ENCODE peak calls at places on chromosomes 5 and 9, in seven cellular contexts. One of them, this sample, is unnamed.

GRCh38 chr9:38067892-38068615 is 973 bp downstream of the SHB start:
- DNase-seq in H1: no peak
- DNase-seq in K562: peak
- DNase-seq in GM12878: no peak
- DNase-seq in GM12892: no peak
- DNase-seq in HepG2: no peak
- DNase-seq in SK-N-SH: peak
- DNase-seq in this sample: peak

GRCh38 chr5:2750758-2751464 is 566 bp downstream of the IRX2 start:
- DNase-seq in GM12892: no peak
- DNase-seq in HepG2: no peak
- DNase-seq in SK-N-SH: no peak
- DNase-seq in K562: no peak
- DNase-seq in H1: no peak
- DNase-seq in GM12878: no peak
- DNase-seq in this sample: no peak

GRCh38 chr9:72349240-72349639 is 15.8 kb downstream of the ZFAND5 start:
- DNase-seq in GM12892: no peak
- DNase-seq in GM12878: no peak
- DNase-seq in H1: no peak
- DNase-seq in SK-N-SH: no peak
- DNase-seq in K562: no peak
- DNase-seq in HepG2: no peak
- DNase-seq in this sample: no peak

GRCh38 chr5:137086289-137086838 is 412.8 kb downstream of the SPOCK1 start:
- DNase-seq in HepG2: no peak
- DNase-seq in SK-N-SH: no peak
- DNase-seq in GM12892: no peak
- DNase-seq in GM12878: no peak
- DNase-seq in H1: no peak
- DNase-seq in K562: no peak
- DNase-seq in this sample: no peak

GRCh38 chr5:88881566-88881965 is 1.4 kb downstream of the MEF2C start:
- DNase-seq in GM12892: no peak
- DNase-seq in HepG2: no peak
- DNase-seq in GM12878: no peak
- DNase-seq in K562: no peak
- DNase-seq in H1: no peak
- DNase-seq in SK-N-SH: no peak
- DNase-seq in this sample: no peak

GRCh38 chr9:111037744-111038335 is 430 bp downstream of the LPAR1 start:
- DNase-seq in SK-N-SH: peak
- DNase-seq in K562: no peak
- DNase-seq in H1: no peak
- DNase-seq in GM12892: peak
- DNase-seq in GM12878: no peak
- DNase-seq in HepG2: peak
- DNase-seq in this sample: peak

GRCh38 chr5:145975001-145975360 is 38.6 kb downstream of the SH3RF2 start:
- DNase-seq in H1: no peak
- DNase-seq in HepG2: no peak
- DNase-seq in GM12878: no peak
- DNase-seq in SK-N-SH: no peak
- DNase-seq in K562: no peak
- DNase-seq in GM12892: no peak
- DNase-seq in this sample: no peak

GRCh38 chr5:1673042-1673674 is 126.5 kb downstream of the MRPL36 start:
- DNase-seq in H1: no peak
- DNase-seq in K562: no peak
- DNase-seq in SK-N-SH: no peak
- DNase-seq in GM12878: no peak
- DNase-seq in GM12892: no peak
- DNase-seq in HepG2: no peak
- DNase-seq in this sample: no peak

GRCh38 chr5:102893942-102894341 is 138.8 kb downstream of the PAM start:
- DNase-seq in HepG2: no peak
- DNase-seq in GM12892: no peak
- DNase-seq in H1: no peak
- DNase-seq in SK-N-SH: no peak
- DNase-seq in K562: no peak
- DNase-seq in GM12878: no peak
- DNase-seq in this sample: no peak

GRCh38 chr5:132820162-132820754 is 7.2 kb downstream of the SOWAHA start:
- DNase-seq in H1: peak
- DNase-seq in GM12878: peak
- DNase-seq in GM12892: peak
- DNase-seq in HepG2: peak
- DNase-seq in SK-N-SH: peak
- DNase-seq in K562: peak
- DNase-seq in this sample: peak

GRCh38 chr5:107247427-107247826 is 423.3 kb downstream of the EFNA5 start:
- DNase-seq in HepG2: no peak
- DNase-seq in GM12878: no peak
- DNase-seq in SK-N-SH: no peak
- DNase-seq in K562: no peak
- DNase-seq in H1: no peak
- DNase-seq in GM12892: no peak
- DNase-seq in this sample: no peak

GRCh38 chr9:94847486-94847885 is 121.0 kb downstream of the AOPEP start:
- DNase-seq in HepG2: no peak
- DNase-seq in K562: no peak
- DNase-seq in SK-N-SH: no peak
- DNase-seq in H1: no peak
- DNase-seq in GM12892: no peak
- DNase-seq in GM12878: no peak
- DNase-seq in this sample: no peak

GRCh38 chr5:65834306-65834705 is 92.1 kb upstream of the ERBIN start:
- DNase-seq in SK-N-SH: no peak
- DNase-seq in HepG2: no peak
- DNase-seq in GM12878: no peak
- DNase-seq in H1: no peak
- DNase-seq in K562: no peak
- DNase-seq in GM12892: no peak
- DNase-seq in this sample: no peak

GRCh38 chr5:52132053-52132452 is 655.7 kb upstream of the ITGA1 start:
- DNase-seq in SK-N-SH: no peak
- DNase-seq in GM12878: no peak
- DNase-seq in GM12892: no peak
- DNase-seq in K562: no peak
- DNase-seq in HepG2: no peak
- DNase-seq in H1: no peak
- DNase-seq in this sample: no peak

GRCh38 chr9:108156270-108156998 is 666.9 kb upstream of the KLF4 start:
- DNase-seq in K562: peak
- DNase-seq in H1: no peak
- DNase-seq in GM12878: no peak
- DNase-seq in GM12892: no peak
- DNase-seq in SK-N-SH: no peak
- DNase-seq in HepG2: no peak
- DNase-seq in this sample: no peak

GRCh38 chr5:117249086-117249815 is 674.6 kb upstream of the SEMA6A start:
- DNase-seq in GM12892: no peak
- DNase-seq in HepG2: no peak
- DNase-seq in H1: no peak
- DNase-seq in SK-N-SH: no peak
- DNase-seq in GM12878: no peak
- DNase-seq in K562: no peak
- DNase-seq in this sample: no peak

GRCh38 chr5:100623719-100624118 is 88.5 kb downstream of the FAM174A start:
- DNase-seq in GM12878: no peak
- DNase-seq in SK-N-SH: no peak
- DNase-seq in K562: no peak
- DNase-seq in H1: no peak
- DNase-seq in HepG2: no peak
- DNase-seq in GM12892: no peak
- DNase-seq in this sample: no peak

GRCh38 chr5:1016036-1016435 is 7.4 kb downstream of the NKD2 start:
- DNase-seq in K562: no peak
- DNase-seq in SK-N-SH: no peak
- DNase-seq in GM12892: no peak
- DNase-seq in HepG2: no peak
- DNase-seq in GM12878: no peak
- DNase-seq in H1: no peak
- DNase-seq in this sample: no peak

GRCh38 chr5:45383985-45384384 is 312.2 kb downstream of the HCN1 start:
- DNase-seq in GM12892: no peak
- DNase-seq in GM12878: no peak
- DNase-seq in H1: no peak
- DNase-seq in SK-N-SH: no peak
- DNase-seq in K562: no peak
- DNase-seq in HepG2: no peak
- DNase-seq in this sample: no peak

DNA sequence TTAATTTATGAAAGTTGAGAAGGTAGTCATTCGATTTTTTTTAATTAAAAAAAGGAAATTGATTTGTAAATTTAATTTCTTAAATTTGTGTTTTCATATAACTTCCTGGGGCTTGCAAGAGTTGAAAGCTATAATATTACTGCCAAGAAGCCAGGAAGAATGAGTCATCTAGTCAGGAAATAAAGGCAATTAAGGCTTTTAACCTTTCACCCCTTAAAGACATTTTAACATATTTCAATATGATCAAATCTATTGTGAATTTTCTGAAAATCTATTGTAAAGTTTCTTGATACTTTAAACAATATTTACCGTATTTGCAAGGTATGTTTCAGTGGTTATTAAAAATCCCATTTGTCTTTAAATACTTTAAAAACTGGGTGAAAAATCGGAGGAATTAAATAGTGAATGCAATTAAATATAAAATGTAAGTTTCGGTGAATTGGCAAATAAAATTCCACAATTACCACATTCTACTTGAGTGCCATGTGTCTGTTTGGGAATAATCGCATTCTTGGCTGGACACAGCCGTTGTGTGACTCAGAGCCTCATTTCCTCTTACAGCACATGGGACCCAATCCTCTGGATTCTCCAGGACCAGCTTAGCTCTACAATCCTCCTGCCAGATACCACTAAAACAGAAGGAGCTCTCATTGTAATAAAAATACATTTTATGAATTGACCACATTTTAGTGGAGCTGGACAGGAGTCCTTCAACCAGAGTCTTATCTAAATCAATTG is 310.7 kb downstream of the HCN1 start:
- DNase-seq in GM12878: no peak
- DNase-seq in SK-N-SH: no peak
- DNase-seq in GM12892: no peak
- DNase-seq in HepG2: no peak
- DNase-seq in H1: no peak
- DNase-seq in K562: no peak
- DNase-seq in this sample: no peak
- TF ChIP-seq POLR2AphosphoS5 in GM12878: no peak
- TF ChIP-seq POLR2AphosphoS5 in SK-N-SH: no peak
- TF ChIP-seq POLR2AphosphoS5 in GM12892: no peak
- TF ChIP-seq POLR2AphosphoS5 in HepG2: no peak
- TF ChIP-seq POLR2AphosphoS5 in H1: no peak
- TF ChIP-seq POLR2AphosphoS5 in K562: no peak
- TF ChIP-seq POLR2AphosphoS5 in this sample: no peak

GRCh38 chr9:78986446-78986845 is 585.3 kb upstream of the TLE4 start:
- DNase-seq in HepG2: no peak
- DNase-seq in GM12892: no peak
- DNase-seq in H1: no peak
- DNase-seq in SK-N-SH: no peak
- DNase-seq in K562: no peak
- DNase-seq in GM12878: no peak
- DNase-seq in this sample: no peak
- TF ChIP-seq TAF1 in HepG2: no peak
- TF ChIP-seq TAF1 in GM12892: no peak
- TF ChIP-seq TAF1 in H1: no peak
- TF ChIP-seq TAF1 in SK-N-SH: no peak
- TF ChIP-seq TAF1 in K562: no peak
- TF ChIP-seq TAF1 in GM12878: no peak
- TF ChIP-seq TAF1 in this sample: no peak

DNA sequence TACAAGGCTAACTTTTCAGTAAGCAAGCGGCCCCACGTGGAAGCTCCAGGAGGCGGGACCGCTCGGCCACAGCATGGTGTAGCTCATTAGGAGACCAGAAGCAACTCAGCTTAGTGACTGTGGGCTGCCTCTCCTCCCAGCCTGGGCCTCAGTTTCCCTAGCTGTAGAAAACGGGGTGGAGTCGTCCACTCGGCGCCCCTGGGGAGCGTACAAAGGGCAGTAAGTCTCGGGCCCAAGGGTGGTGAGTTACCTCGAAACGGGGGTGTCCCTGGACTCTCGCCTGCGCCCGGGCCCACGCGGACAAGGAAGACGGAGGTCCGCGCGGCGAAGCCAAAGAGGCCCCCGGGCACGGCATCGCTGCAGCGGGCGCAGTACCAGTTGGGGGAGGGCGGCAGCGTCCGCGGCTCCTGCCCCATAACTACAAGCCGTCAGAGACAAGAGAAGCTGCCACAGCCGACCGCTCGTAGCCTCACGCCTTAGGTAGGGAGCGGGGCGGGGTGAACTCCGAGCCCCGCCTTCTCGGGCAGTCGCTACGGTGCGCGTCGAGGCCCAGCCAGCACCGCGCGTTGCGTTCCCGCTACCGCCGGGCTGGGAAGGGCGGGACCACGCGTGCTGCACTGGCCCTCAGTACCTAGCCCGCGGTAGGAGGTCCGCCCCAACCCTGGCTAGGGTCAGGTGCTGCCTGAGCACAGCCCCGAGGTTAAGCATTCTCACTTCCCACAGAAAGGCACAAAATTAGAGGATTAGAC is at the start of gene GEMIN5:
- DNase-seq in GM12878: peak
- DNase-seq in HepG2: peak
- DNase-seq in K562: peak
- DNase-seq in GM12892: peak
- DNase-seq in H1: peak
- DNase-seq in SK-N-SH: peak
- DNase-seq in this sample: peak
- TF ChIP-seq POLR2AphosphoS5 in GM12878: peak
- TF ChIP-seq POLR2AphosphoS5 in HepG2: peak
- TF ChIP-seq POLR2AphosphoS5 in K562: peak
- TF ChIP-seq POLR2AphosphoS5 in GM12892: peak
- TF ChIP-seq POLR2AphosphoS5 in H1: peak
- TF ChIP-seq POLR2AphosphoS5 in SK-N-SH: peak
- TF ChIP-seq POLR2AphosphoS5 in this sample: peak

GRCh38 chr5:168327451-168327850 is 36.0 kb downstream of the WWC1 start:
- DNase-seq in K562: no peak
- DNase-seq in SK-N-SH: no peak
- DNase-seq in GM12878: no peak
- DNase-seq in H1: no peak
- DNase-seq in GM12892: no peak
- DNase-seq in HepG2: no peak
- DNase-seq in this sample: no peak

GRCh38 chr5:168327019-168327421 is 35.6 kb downstream of the WWC1 start:
- DNase-seq in H1: no peak
- DNase-seq in HepG2: no peak
- DNase-seq in GM12878: no peak
- DNase-seq in K562: no peak
- DNase-seq in GM12892: no peak
- DNase-seq in SK-N-SH: no peak
- DNase-seq in this sample: no peak

GRCh38 chr5:168327994-168328393 is 36.5 kb downstream of the WWC1 start:
- DNase-seq in SK-N-SH: no peak
- DNase-seq in H1: no peak
- DNase-seq in HepG2: no peak
- DNase-seq in GM12892: no peak
- DNase-seq in K562: no peak
- DNase-seq in GM12878: no peak
- DNase-seq in this sample: no peak

GRCh38 chr5:168329302-168329701 is 37.9 kb downstream of the WWC1 start:
- DNase-seq in SK-N-SH: no peak
- DNase-seq in GM12892: no peak
- DNase-seq in GM12878: no peak
- DNase-seq in HepG2: peak
- DNase-seq in K562: no peak
- DNase-seq in H1: no peak
- DNase-seq in this sample: no peak

GRCh38 chr5:168328804-168329203 is 37.4 kb downstream of the WWC1 start:
- DNase-seq in HepG2: peak
- DNase-seq in GM12878: peak
- DNase-seq in K562: no peak
- DNase-seq in SK-N-SH: no peak
- DNase-seq in GM12892: peak
- DNase-seq in H1: no peak
- DNase-seq in this sample: peak
- TF ChIP-seq TAF1 in HepG2: no peak
- TF ChIP-seq TAF1 in GM12878: no peak
- TF ChIP-seq TAF1 in K562: no peak
- TF ChIP-seq TAF1 in SK-N-SH: no peak
- TF ChIP-seq TAF1 in GM12892: no peak
- TF ChIP-seq TAF1 in H1: no peak
- TF ChIP-seq TAF1 in this sample: no peak

This sample was measured in GM12891.